ENCODE peak calls at places on chromosomes 11 and 22, in six cellular contexts. F, P, Y, K, D and G are unnamed samples.

GRCh38 chr11:6418958-6419611 is at the start of gene APBB1:
- DNase-seq in K (peak), Y (peak), F (peak), D (no peak), P (peak), G (peak)

GRCh38 chr11:23359297-23359696 is 499.0 kb upstream of the CCDC179 start:
- DNase-seq in K (no peak), P (no peak), D (no peak), F (peak), Y (no peak), G (peak)

GRCh38 chr11:55503449-55503848 is 50.8 kb upstream of the OR4C15 start:
- DNase-seq in Y (no peak), P (no peak), F (no peak), D (no peak), K (peak), G (no peak)

GRCh38 chr11:66692871-66693331 is 15.2 kb upstream of the RBM4B start:
- DNase-seq in Y (no peak), K (no peak), F (no peak), D (no peak), P (no peak), G (no peak)

GRCh38 chr11:76793391-76793811 is 10.2 kb downstream of the TSKU start:
- DNase-seq in F (no peak), P (no peak), Y (no peak), D (no peak), K (no peak), G (no peak)

GRCh38 chr11:128503231-128503991 is 83.9 kb downstream of the ETS1 start:
- DNase-seq in K (no peak), P (no peak), F (peak), D (no peak), Y (no peak), G (peak)

GRCh38 chr22:30435674-30436126 is 10.1 kb downstream of the MTFP1 start:
- DNase-seq in P (no peak), F (no peak), D (no peak), K (no peak), Y (no peak), G (no peak)

GRCh38 chr11:63610604-63611394 is 3.4 kb downstream of the PLAAT3 start:
- DNase-seq in P (peak), K (peak), D (no peak), F (no peak), Y (no peak), G (peak)

GRCh38 chr22:22893077-22893805 is 5.6 kb downstream of the IGLL5 start:
- DNase-seq in D (no peak), K (peak), Y (no peak), F (no peak), P (no peak), G (no peak)
- TF ChIP-seq CTCF in D (no peak), K (no peak), Y (no peak), F (no peak), P (no peak), G (no peak)

GRCh38 chr22:39997939-39998726 is 3.4 kb downstream of the FAM83F start:
- DNase-seq in D (peak), P (no peak), F (peak), Y (no peak), K (peak), G (peak)
- H3K4me3 ChIP-seq in D (no peak), P (peak), F (no peak), Y (no peak), K (peak), G (no peak)

GRCh38 chr22:17135153-17135760 is 14.1 kb upstream of the TMEM121B start:
- DNase-seq in D (no peak), P (peak), F (no peak), K (no peak), Y (no peak), G (no peak)

GRCh38 chr22:17132112-17132511 is 11.0 kb upstream of the TMEM121B start:
- DNase-seq in Y (no peak), F (no peak), K (no peak), D (no peak), P (peak), G (no peak)

GRCh38 chr22:17130199-17130598 is 9.0 kb upstream of the TMEM121B start:
- DNase-seq in P (no peak), D (no peak), Y (no peak), F (no peak), K (no peak), G (no peak)

GRCh38 chr22:17133137-17133536 is 12.0 kb upstream of the TMEM121B start:
- DNase-seq in Y (no peak), K (no peak), D (no peak), F (no peak), P (peak), G (no peak)

GRCh38 chr22:17131686-17132085 is 10.5 kb upstream of the TMEM121B start:
- DNase-seq in K (peak), D (no peak), F (no peak), P (peak), Y (no peak), G (no peak)
- TF ChIP-seq CTCF in K (no peak), D (no peak), F (no peak), P (no peak), Y (no peak), G (no peak)

GRCh38 chr22:45975266-45976161 is 1.4 kb downstream of the WNT7B start:
- DNase-seq in D (no peak), K (peak), P (no peak), Y (peak), F (no peak), G (no peak)
- H3K4me3 ChIP-seq in D (peak), K (peak), P (peak), Y (peak), F (no peak), G (no peak)

DNA sequence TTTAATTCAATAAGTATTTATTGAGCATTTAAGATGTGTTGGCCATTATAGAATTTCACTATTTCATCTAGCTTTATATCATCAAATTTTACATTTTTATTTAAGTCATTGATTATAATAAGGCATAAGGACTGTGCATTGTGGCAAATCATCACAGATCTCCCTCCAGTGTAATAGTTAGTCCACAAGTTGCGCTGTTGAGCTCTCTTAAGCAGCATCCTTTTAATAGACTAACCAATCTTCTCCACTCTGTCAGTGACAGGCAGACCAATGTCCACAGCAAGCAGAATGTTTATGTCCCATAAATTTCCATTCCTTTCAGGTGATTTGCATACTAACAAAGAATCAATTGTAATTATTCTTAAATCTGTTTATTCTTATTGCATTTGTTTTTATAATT is 595.3 kb upstream of the CCDC90B start:
- DNase-seq in K (no peak), F (no peak), Y (no peak), P (no peak), D (no peak), G (no peak)
- TF ChIP-seq CTCF in K (no peak), F (no peak), Y (no peak), P (no peak), D (no peak), G (no peak)

GRCh38 chr11:62461740-62462522 is 43.1 kb downstream of the SCGB1A1 start:
- DNase-seq in K (no peak), P (no peak), D (no peak), Y (no peak), F (peak), G (peak)
- H3K4me3 ChIP-seq in K (no peak), P (no peak), D (no peak), Y (no peak), F (no peak), G (no peak)

GRCh38 chr22:24178502-24179440 is 2.5 kb upstream of the SUSD2 start:
- DNase-seq in F (peak), Y (peak), K (peak), D (no peak), P (no peak), G (peak)
- TF ChIP-seq CTCF in F (peak), Y (no peak), K (peak), D (no peak), P (no peak), G (peak)

DNA sequence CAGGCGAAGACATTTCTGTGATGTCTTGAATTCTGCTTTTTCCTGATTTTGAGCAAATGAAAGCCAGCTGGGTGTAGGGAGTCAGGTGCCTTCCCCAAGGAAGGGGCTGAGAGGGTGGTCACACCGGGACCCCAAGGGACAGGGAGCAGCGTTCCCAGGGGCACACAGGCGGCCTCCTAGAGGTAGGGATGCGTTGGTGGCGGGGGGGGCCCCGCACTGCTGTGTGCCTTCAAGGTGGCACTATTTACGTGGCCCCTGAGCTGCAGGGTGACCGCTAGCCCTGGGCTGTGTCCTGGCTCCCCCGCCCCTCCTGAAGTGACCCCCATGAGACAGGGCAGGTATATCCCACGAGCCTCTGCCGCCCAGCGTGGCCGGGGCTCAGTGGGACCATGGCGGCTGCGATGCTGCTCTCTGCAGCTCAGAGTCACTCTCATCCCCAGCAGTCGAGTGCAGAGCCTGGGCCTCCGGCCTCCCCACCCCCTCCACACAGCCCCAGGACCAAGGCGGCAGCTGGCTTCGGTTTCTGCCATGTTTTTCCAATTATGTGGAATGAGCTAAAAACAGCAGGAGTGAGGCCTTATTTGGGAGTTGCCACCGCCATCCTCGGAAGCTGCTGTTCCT is 60.9 kb downstream of the LRP5 start:
- DNase-seq in D (no peak), K (no peak), F (no peak), P (no peak), Y (no peak), G (no peak)
- H3K4me3 ChIP-seq in D (no peak), K (no peak), F (no peak), P (peak), Y (no peak), G (no peak)

DNA sequence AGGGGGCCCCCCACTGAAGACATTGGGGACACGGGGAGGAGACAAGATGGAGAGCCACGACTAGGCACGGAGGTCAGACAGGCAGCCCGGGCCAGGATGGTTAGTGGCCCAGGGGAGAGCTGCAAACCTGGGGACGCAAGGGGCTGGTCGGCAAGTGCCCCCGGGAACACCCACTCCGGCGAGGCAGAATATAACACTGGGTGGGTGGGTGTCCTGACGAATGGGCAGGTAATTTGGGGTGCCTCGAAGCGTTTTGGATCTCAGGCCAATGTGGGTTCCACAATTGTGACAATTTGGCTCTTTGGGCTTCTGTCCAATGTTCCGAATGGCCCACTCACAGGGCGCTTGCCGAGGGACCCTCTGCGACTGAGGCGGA is 9.9 kb downstream of the IGF2 start:
- DNase-seq in D (no peak), F (no peak), P (no peak), K (no peak), Y (peak), G (no peak)
- TF ChIP-seq CTCF in D (no peak), F (no peak), P (no peak), K (no peak), Y (no peak), G (no peak)